ENCODE peak calls at places on chromosomes 7 and 10, in six cellular contexts. D is GM12878, P is keratinocyte, K is astrocyte, L is MM.1S, T is H1. Y is an unnamed sample.

GRCh38 chr7:105794741-105795729 is 81.4 kb downstream of the ATXN7L1 start:
- DNase-seq in L (no peak), K (peak; percentile 51), P (no peak), D (no peak), T (no peak), Y (peak; percentile 81)

GRCh38 chr7:81574723-81575326 is 195.0 kb downstream of the HGF start:
- DNase-seq in P (no peak), L (no peak), K (peak; percentile 90), D (no peak), T (no peak), Y (no peak)

GRCh38 chr7:50592940-50593339 is 27.7 kb upstream of the DDC start:
- DNase-seq in P (no peak), K (no peak), D (no peak), T (no peak), L (no peak), Y (no peak)

GRCh38 chr10:76550806-76551205 is 1086.8 kb downstream of the KCNMA1 start:
- DNase-seq in D (no peak), P (no peak), L (no peak), K (no peak), T (no peak), Y (no peak)

GRCh38 chr10:89684604-89685003 is 16.8 kb upstream of the KIF20B start:
- DNase-seq in T (no peak), D (no peak), K (no peak), L (no peak), P (no peak), Y (peak; percentile 82)

GRCh38 chr10:60239228-60239627 is 150.4 kb downstream of the ANK3 start:
- DNase-seq in P (no peak), D (no peak), L (no peak), K (no peak), T (no peak), Y (no peak)

GRCh38 chr7:80386686-80387085 is 125.2 kb downstream of the GNAT3 start:
- DNase-seq in P (no peak), D (no peak), L (no peak), T (no peak), K (peak; percentile 65), Y (peak; percentile 46)

GRCh38 chr7:1814089-1814811 is 144.2 kb downstream of the ELFN1 start:
- DNase-seq in T (no peak), L (no peak), K (no peak), P (no peak), D (no peak), Y (no peak)

GRCh38 chr10:101346177-101346576 is 7.8 kb upstream of the BTRC start:
- DNase-seq in K (no peak), D (no peak), L (no peak), P (no peak), T (no peak), Y (no peak)

GRCh38 chr10:12500406-12501303 is 151.3 kb downstream of the CAMK1D start:
- DNase-seq in T (no peak), L (no peak), P (no peak), D (no peak), K (no peak), Y (no peak)

GRCh38 chr7:128359939-128360338 is 1.6 kb downstream of the PRRT4 start:
- DNase-seq in K (no peak), D (no peak), T (no peak), L (no peak), P (no peak), Y (no peak)

GRCh38 chr10:23340346-23340745 is 4.3 kb downstream of the C10orf67 start:
- DNase-seq in P (no peak), K (no peak), L (no peak), D (no peak), T (no peak), Y (no peak)

GRCh38 chr10:6579193-6579903 is 728 bp downstream of the PRKCQ start:
- DNase-seq in K (no peak), D (no peak), P (no peak), L (no peak), T (no peak), Y (no peak)

GRCh38 chr10:6578221-6579192 is 1.6 kb downstream of the PRKCQ start:
- DNase-seq in T (no peak), L (no peak), D (no peak), P (no peak), K (no peak), Y (no peak)

GRCh38 chr10:6581750-6582697 is 1.9 kb upstream of the PRKCQ start:
- DNase-seq in L (no peak), T (no peak), D (no peak), P (no peak), K (no peak), Y (no peak)

GRCh38 chr10:6580279-6581029 is 378 bp upstream of the PRKCQ start:
- DNase-seq in T (peak; percentile 44), P (no peak), D (no peak), L (peak; percentile 71), K (peak; percentile 38), Y (peak; percentile 63)

DNA sequence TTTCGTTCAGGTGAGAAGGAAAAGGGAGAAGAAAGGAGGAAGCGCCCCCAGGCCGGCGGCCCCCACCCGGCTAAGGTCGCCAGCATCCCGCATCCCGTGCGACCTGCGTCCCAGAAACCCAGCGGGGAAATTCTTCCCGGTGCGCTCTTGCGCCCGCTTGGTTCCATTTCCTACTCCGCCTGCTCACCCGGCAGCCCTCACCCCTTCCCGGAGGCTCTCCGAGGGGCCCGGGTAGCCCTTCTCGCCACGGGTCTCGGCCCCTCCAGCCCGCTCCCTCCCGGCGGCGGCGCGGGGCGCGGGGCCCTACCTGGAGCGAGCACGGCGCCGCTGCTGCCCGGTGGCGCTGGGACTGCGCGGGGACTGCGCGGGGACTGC is at the start of gene PRKCQ:
- DNase-seq in T (no peak), P (no peak), L (no peak), K (peak; percentile 30), D (no peak), Y (no peak)
- TF ChIP-seq EZH2 in T (no peak), P (no peak), L (no peak), K (no peak), D (no peak), Y (no peak)

GRCh38 chr10:113978802-113979201 is 64.9 kb upstream of the ADRB1 start:
- DNase-seq in L (no peak), T (no peak), D (no peak), K (no peak), P (no peak), Y (no peak)
- H2AFZ ChIP-seq in L (no peak overlapping the region), T (peak overlapping the region; percentile 8), D (no peak overlapping the region), K (no peak overlapping the region), P (no peak overlapping the region), Y (no peak overlapping the region)

GRCh38 chr7:41478187-41478586 is 224.7 kb downstream of the INHBA start:
- DNase-seq in P (no peak), D (no peak), T (no peak), K (no peak), L (no peak), Y (no peak)

GRCh38 chr7:41470081-41470480 is 232.8 kb downstream of the INHBA start:
- DNase-seq in L (no peak), P (no peak), K (no peak), D (no peak), T (no peak), Y (no peak)

GRCh38 chr7:41467596-41467995 is 235.3 kb downstream of the INHBA start:
- DNase-seq in P (no peak), L (no peak), T (peak; percentile 19), K (no peak), D (no peak), Y (no peak)

GRCh38 chr7:41476117-41476803 is 226.6 kb downstream of the INHBA start:
- DNase-seq in D (peak; percentile 9), K (no peak), T (no peak), P (no peak), L (no peak), Y (no peak)

DNA sequence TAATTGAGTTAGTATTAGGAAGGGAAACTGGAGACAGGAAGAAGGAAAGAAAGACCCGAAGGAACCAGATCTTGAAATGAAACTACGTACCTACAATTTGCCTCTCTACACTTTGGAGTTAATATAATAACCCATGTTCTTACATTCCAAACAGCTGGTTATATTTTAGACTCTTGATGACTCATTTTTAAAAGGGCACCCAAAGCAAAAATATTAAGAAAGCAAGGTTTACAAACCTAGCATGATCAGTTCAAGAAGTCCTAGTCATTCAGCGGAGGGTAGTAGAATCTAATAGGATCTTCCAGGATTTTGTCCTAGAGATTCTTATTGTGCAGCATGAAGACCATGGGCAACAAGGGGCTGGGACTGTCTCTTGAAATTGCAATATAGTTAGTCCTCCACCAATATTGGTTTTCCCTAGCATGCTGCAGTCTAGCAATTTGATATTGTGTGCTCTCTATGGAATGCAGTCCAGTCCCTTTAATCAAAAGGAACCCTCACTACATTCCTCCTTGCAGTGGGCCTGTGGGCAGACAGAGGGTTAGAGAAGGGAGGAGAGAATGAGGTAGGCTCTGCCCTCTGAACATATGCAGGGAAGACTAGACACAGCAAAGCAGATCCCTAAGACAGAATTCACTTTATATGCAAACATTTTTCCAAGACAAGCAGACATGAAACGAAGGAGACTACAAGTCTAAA is 230.3 kb downstream of the INHBA start:
- DNase-seq in T (no peak), P (no peak), L (no peak), K (peak; percentile 33), D (no peak), Y (peak; percentile 61)
- H3K9ac ChIP-seq in T (no peak overlapping the region), P (no peak overlapping the region), L (no peak overlapping the region), K (no peak overlapping the region), D (no peak overlapping the region), Y (peak overlapping the region; percentile 0)

DNA sequence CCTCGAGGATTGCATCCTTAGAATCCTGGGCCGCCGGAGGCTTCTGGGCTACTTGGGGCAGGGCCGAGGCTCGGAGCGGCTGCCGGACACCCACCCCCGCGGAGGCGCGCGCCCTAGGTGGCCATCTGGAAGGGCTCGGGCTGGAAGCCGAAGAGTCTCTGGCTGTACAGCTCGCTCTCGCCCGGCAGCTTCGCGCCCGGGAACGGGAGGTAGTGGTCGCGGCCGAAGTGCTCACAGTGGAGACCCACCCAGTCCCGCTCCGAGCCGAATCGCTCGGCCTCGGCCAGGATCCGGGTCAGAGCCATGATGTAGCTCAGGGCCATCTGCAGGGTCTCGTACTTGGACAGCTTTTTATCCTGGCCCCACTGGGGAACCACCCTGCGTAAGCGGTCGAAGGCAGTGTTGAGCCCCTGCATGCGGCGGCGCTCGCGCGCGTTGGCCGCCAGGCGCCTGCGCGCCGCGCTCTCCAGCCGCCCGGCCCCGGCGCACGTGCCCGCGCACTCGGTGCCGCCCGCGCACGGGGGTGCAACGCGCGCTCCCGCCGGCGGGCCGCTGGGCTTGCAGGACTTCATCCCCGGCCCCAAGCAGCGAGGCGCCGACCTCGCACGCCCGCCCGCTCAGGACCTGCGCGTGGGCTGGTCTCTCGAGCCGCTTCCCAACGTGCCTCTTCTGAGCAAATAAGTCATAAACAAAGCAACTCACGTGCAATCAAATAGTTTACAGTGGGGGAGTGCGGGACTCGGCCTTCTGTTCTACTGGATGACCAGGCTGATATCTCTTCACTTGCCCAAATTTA is 609 bp downstream of the ATOH7 start:
- DNase-seq in T (peak; percentile 38), D (no peak), L (peak; percentile 80), K (peak; percentile 64), P (no peak), Y (peak; percentile 87)
- TF ChIP-seq EZH2 in T (no peak), D (no peak), L (no peak), K (no peak), P (no peak), Y (no peak)

GRCh38 chr10:17736223-17736622 is 15.8 kb upstream of the TMEM236 start:
- DNase-seq in K (no peak), T (no peak), L (no peak), P (no peak), D (no peak), Y (no peak)
- H2AFZ ChIP-seq in K (no peak overlapping the region), T (no peak overlapping the region), L (no peak overlapping the region), P (no peak overlapping the region), D (no peak overlapping the region), Y (no peak overlapping the region)